ENCODE peak calls at places on chromosome 1, in four cellular contexts. I, D, P and G are unnamed samples.

GRCh38 chr1:92993581-92993980 is 32.3 kb upstream of the DIPK1A start:
- DNase-seq in I (no peak), D (no peak), P (no peak), G (no peak)

GRCh38 chr1:210239295-210240155 is 6.9 kb downstream of the SERTAD4 start:
- DNase-seq in I (no peak), D (no peak), P (peak; percentile 16), G (peak; percentile 44)

GRCh38 chr1:196861429-196861828 is 26.4 kb upstream of the CFHR4 start:
- DNase-seq in I (no peak), D (no peak), P (no peak), G (no peak)

GRCh38 chr1:100349276-100349675 is 3.0 kb upstream of the CDC14A start:
- DNase-seq in I (no peak), D (no peak), P (no peak), G (no peak)

GRCh38 chr1:53362851-53363642 is 35.2 kb upstream of the LRP8 start:
- DNase-seq in I (peak; percentile 43), D (no peak), P (peak; percentile 11), G (peak; percentile 40)

GRCh38 chr1:179663810-179664209 is 72.2 kb downstream of the TDRD5 start:
- DNase-seq in I (no peak), D (no peak), P (no peak), G (no peak)

GRCh38 chr1:21289700-21290545 is at the start of gene ECE1:
- DNase-seq in I (peak; percentile 68), D (no peak), P (no peak), G (peak; percentile 80)

GRCh38 chr1:50553921-50554320 is 130.7 kb upstream of the DMRTA2 start:
- DNase-seq in I (no peak), D (no peak), P (peak; percentile 68), G (no peak)

GRCh38 chr1:193520472-193520871 is 334.1 kb upstream of the B3GALT2 start:
- DNase-seq in I (no peak), D (no peak), P (no peak), G (no peak)

GRCh38 chr1:197776348-197777082 is 1.2 kb upstream of the DENND1B start:
- DNase-seq in I (no peak), D (no peak), P (no peak), G (no peak)

GRCh38 chr1:235758931-235759330 is 107.8 kb downstream of the LYST start:
- DNase-seq in I (no peak), D (no peak), P (no peak), G (no peak)

GRCh38 chr1:36754366-36754765 is 271.7 kb upstream of the CSF3R start:
- DNase-seq in I (no peak), D (no peak), P (no peak), G (no peak)

GRCh38 chr1:31690921-31691320 is 12.9 kb downstream of the COL16A1 start:
- DNase-seq in I (no peak), D (no peak), P (no peak), G (no peak)

GRCh38 chr1:31691446-31691845 is 12.4 kb downstream of the COL16A1 start:
- DNase-seq in I (no peak), D (no peak), P (no peak), G (no peak)

GRCh38 chr1:31689394-31689793 is 14.4 kb downstream of the COL16A1 start:
- DNase-seq in I (no peak), D (no peak), P (no peak), G (no peak)

GRCh38 chr1:31688233-31688918 is 15.4 kb downstream of the COL16A1 start:
- DNase-seq in I (no peak), D (no peak), P (no peak), G (no peak)

DNA sequence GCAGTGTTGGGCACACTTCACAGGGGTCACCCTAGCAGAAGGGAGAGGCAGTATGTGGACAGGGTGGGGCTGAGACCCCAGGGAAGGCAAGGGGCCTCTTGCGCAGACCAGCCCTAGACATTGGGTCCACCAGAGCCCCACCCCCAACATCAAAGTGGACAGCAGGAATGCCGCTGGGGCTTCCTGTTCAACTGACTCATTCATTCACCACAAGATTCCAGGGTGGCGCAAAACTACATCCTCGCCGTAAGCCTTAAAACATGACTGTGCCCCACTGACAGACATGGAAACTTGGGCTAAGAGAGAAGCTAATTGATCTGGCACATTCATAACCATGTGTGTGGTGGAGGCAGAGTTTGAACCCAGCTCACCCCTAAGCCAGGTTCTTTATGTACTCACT is 14.0 kb downstream of the COL16A1 start:
- DNase-seq in I (no peak), D (no peak), P (no peak), G (no peak)
- TF ChIP-seq NR2C2 in I (no peak), D (no peak), P (no peak), G (no peak)

DNA sequence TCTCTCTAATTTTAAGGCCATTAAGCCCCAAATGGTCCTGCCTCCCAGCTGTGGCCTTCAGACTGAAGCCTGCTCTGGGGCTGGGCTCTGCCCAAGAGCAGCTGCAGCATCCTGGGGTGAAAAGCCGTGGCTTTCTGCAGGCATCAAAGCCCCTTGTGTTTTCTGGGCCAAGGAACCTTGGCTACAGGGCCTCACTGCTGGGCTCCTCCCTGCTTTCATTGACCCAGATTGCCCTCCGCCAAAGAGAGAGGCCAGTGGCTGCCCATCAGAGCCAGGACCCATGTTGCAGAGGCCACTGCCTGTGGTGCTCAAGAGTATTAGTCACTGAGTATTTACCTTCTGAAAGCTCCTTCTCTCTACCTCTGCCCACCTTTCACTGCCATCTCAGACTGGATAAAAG is 1.6 kb downstream of the ZNF648 start:
- DNase-seq in I (no peak), D (no peak), P (no peak), G (no peak)
- TF ChIP-seq NR2C2 in I (no peak), D (no peak), P (no peak), G (no peak)

DNA sequence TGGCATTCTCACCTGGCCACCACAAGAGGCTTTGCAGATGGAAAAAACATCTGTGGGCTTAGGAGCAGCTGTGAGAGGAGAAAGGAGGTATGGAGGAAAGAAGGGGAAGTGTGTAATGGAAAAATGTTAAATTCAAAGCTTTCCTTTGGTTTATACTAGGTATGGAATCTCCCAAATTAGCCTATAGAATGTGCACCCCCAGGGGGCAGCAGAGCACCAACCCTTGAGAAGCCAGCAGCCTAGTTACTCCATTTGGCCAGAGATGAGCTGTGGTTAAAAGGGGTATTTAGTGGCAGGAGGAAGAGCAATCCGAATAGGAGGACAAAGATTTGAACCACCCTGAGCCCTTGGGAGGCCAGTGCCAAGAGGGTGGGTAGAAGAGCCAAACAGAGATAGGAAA is 97.5 kb upstream of the CTTNBP2NL start:
- DNase-seq in I (peak; percentile 72), D (no peak), P (peak; percentile 38), G (peak; percentile 79)
- TF ChIP-seq NR2C2 in I (no peak), D (no peak), P (no peak), G (no peak)

GRCh38 chr1:8003431-8004112 is 22.5 kb downstream of the ERRFI1 start:
- DNase-seq in I (no peak), D (no peak), P (no peak), G (no peak)

GRCh38 chr1:8004113-8004802 is 21.9 kb downstream of the ERRFI1 start:
- DNase-seq in I (no peak), D (no peak), P (no peak), G (no peak)

GRCh38 chr1:8006037-8006963 is 19.8 kb downstream of the ERRFI1 start:
- DNase-seq in I (no peak), D (no peak), P (no peak), G (no peak)

GRCh38 chr1:8002329-8003320 is 23.5 kb downstream of the ERRFI1 start:
- DNase-seq in I (no peak), D (no peak), P (no peak), G (no peak)

GRCh38 chr1:8004803-8005573 is 21.1 kb downstream of the ERRFI1 start:
- DNase-seq in I (peak; percentile 58), D (no peak), P (peak; percentile 89), G (no peak)
- TF ChIP-seq NR2C2 in I (no peak), D (no peak), P (no peak), G (no peak)

GRCh38 chr1:156854634-156855033 is 4.3 kb downstream of the INSRR start:
- DNase-seq in I (peak; percentile 39), D (no peak), P (no peak), G (no peak)
- TF ChIP-seq NR2C2 in I (no peak), D (no peak), P (no peak), G (no peak)

GRCh38 chr1:174682419-174683008 is 234.8 kb downstream of the GPR52 start:
- DNase-seq in I (no peak), D (no peak), P (peak; percentile 53), G (no peak)
- TF ChIP-seq NR2C2 in I (no peak), D (no peak), P (no peak), G (no peak)